ENCODE peak calls at places on chromosomes 11 and 22, in four cellular contexts. One of them, this sample, is unnamed.

GRCh38 chr11:11786771-11787170 is 55.0 kb upstream of the USP47 start:
- DNase-seq in CD4-positive, alpha-beta T cell: no peak
- DNase-seq in cardiac fibroblast: peak; percentile 43
- DNase-seq in NCI-H446: peak; percentile 18
- DNase-seq in this sample: no peak

GRCh38 chr22:31155425-31155824 is 4.6 kb upstream of the RNF185 start:
- DNase-seq in NCI-H446: no peak
- DNase-seq in cardiac fibroblast: peak; percentile 58
- DNase-seq in CD4-positive, alpha-beta T cell: no peak
- DNase-seq in this sample: no peak

GRCh38 chr11:57681168-57681567 is 13.3 kb downstream of the ZDHHC5 start:
- DNase-seq in cardiac fibroblast: no peak
- DNase-seq in CD4-positive, alpha-beta T cell: no peak
- DNase-seq in NCI-H446: no peak
- DNase-seq in this sample: no peak

GRCh38 chr22:24507742-24508141 is 12.6 kb downstream of the UPB1 start:
- DNase-seq in cardiac fibroblast: no peak
- DNase-seq in CD4-positive, alpha-beta T cell: no peak
- DNase-seq in NCI-H446: no peak
- DNase-seq in this sample: no peak

GRCh38 chr22:23856721-23857605 is 712 bp upstream of the SLC2A11 start:
- DNase-seq in CD4-positive, alpha-beta T cell: no peak
- DNase-seq in NCI-H446: no peak
- DNase-seq in cardiac fibroblast: peak; percentile 45
- DNase-seq in this sample: peak; percentile 41

GRCh38 chr11:67273260-67273990 is 7.2 kb downstream of the GRK2 start:
- DNase-seq in NCI-H446: no peak
- DNase-seq in CD4-positive, alpha-beta T cell: peak; percentile 4
- DNase-seq in cardiac fibroblast: no peak
- DNase-seq in this sample: no peak

GRCh38 chr22:46057762-46058420 is 80.9 kb upstream of the WNT7B start:
- DNase-seq in NCI-H446: no peak
- DNase-seq in cardiac fibroblast: peak; percentile 45
- DNase-seq in CD4-positive, alpha-beta T cell: no peak
- DNase-seq in this sample: no peak

GRCh38 chr11:69435161-69435990 is 46.1 kb upstream of the LINC01488 start:
- DNase-seq in NCI-H446: no peak
- DNase-seq in cardiac fibroblast: no peak
- DNase-seq in CD4-positive, alpha-beta T cell: no peak
- DNase-seq in this sample: no peak

GRCh38 chr11:17588721-17589120 is 41.7 kb downstream of the OTOG start:
- DNase-seq in CD4-positive, alpha-beta T cell: no peak
- DNase-seq in NCI-H446: no peak
- DNase-seq in cardiac fibroblast: no peak
- DNase-seq in this sample: no peak

GRCh38 chr11:86180415-86180814 is 64.1 kb upstream of the EED start:
- DNase-seq in CD4-positive, alpha-beta T cell: no peak
- DNase-seq in NCI-H446: no peak
- DNase-seq in cardiac fibroblast: no peak
- DNase-seq in this sample: no peak

GRCh38 chr11:1772270-1773130 is 8.8 kb upstream of the CTSD start:
- DNase-seq in NCI-H446: peak; percentile 23
- DNase-seq in CD4-positive, alpha-beta T cell: peak; percentile 27
- DNase-seq in cardiac fibroblast: peak; percentile 89
- DNase-seq in this sample: no peak

GRCh38 chr22:36660510-36660840 is 43.1 kb downstream of the CACNG2 start:
- DNase-seq in cardiac fibroblast: no peak
- DNase-seq in NCI-H446: no peak
- DNase-seq in CD4-positive, alpha-beta T cell: no peak
- DNase-seq in this sample: no peak

GRCh38 chr11:65482306-65482850 is 16.5 kb upstream of the MALAT1 start:
- DNase-seq in CD4-positive, alpha-beta T cell: no peak
- DNase-seq in NCI-H446: no peak
- DNase-seq in cardiac fibroblast: peak; percentile 26
- DNase-seq in this sample: no peak

GRCh38 chr11:66479741-66480115 is 506 bp upstream of the DPP3 start:
- DNase-seq in CD4-positive, alpha-beta T cell: no peak
- DNase-seq in cardiac fibroblast: no peak
- DNase-seq in NCI-H446: no peak
- DNase-seq in this sample: no peak

GRCh38 chr11:65821107-65821506 is 12.7 kb upstream of the SNX32 start:
- DNase-seq in CD4-positive, alpha-beta T cell: no peak
- DNase-seq in cardiac fibroblast: no peak
- DNase-seq in NCI-H446: no peak
- DNase-seq in this sample: no peak

GRCh38 chr11:60064115-60064514 is 7.7 kb downstream of the MS4A3 start:
- DNase-seq in NCI-H446: no peak
- DNase-seq in CD4-positive, alpha-beta T cell: no peak
- DNase-seq in cardiac fibroblast: no peak
- DNase-seq in this sample: no peak

GRCh38 chr22:20909543-20910303 is 7.5 kb upstream of the CRKL start:
- DNase-seq in NCI-H446: no peak
- DNase-seq in CD4-positive, alpha-beta T cell: no peak
- DNase-seq in cardiac fibroblast: no peak
- DNase-seq in this sample: no peak

GRCh38 chr22:21015051-21016006 is at the start of gene P2RX6:
- DNase-seq in NCI-H446: peak; percentile 85
- DNase-seq in cardiac fibroblast: no peak
- DNase-seq in CD4-positive, alpha-beta T cell: no peak
- DNase-seq in this sample: no peak

GRCh38 chr11:36156486-36157150 is 132.6 kb downstream of the COMMD9 start:
- DNase-seq in CD4-positive, alpha-beta T cell: no peak
- DNase-seq in cardiac fibroblast: peak; percentile 50
- DNase-seq in NCI-H446: peak; percentile 78
- DNase-seq in this sample: no peak

GRCh38 chr11:112658521-112658920 is 302.7 kb upstream of the NCAM1 start:
- DNase-seq in CD4-positive, alpha-beta T cell: no peak
- DNase-seq in NCI-H446: peak; percentile 65
- DNase-seq in cardiac fibroblast: no peak
- DNase-seq in this sample: no peak